ENCODE peak calls at places on chromosomes 6 and 20, in ten cellular contexts. One of them, this sample, is unnamed.

GRCh38 chr6:110541701-110542309 is 65.4 kb upstream of the SLC22A16 start:
- DNase-seq in stimulated activated CD8-positive, alpha-beta memory T cell treated with anti-CD3 and anti-CD28 coated beads, Interleukin-4, amount 100 ng/mL, for 1 hour: no peak
- DNase-seq in A549: no peak
- DNase-seq in left cardiac atrium: no peak
- DNase-seq in activated T-cell treated with anti-CD3 and anti-CD28 coated beads, Interleukin-2, amount 50 U/mL, for 1 hour: no peak
- DNase-seq in fibroblast of lung: no peak
- DNase-seq in astrocyte of the spinal cord: no peak
- DNase-seq in DMS153: no peak
- DNase-seq in right lobe of liver: no peak
- DNase-seq in stimulated activated CD4-positive, alpha-beta T cell treated with anti-CD3 and anti-CD28 coated beads, Interleukin-2, amount 100 ng/mL, for 4 hours: no peak
- DNase-seq in this sample: no peak

GRCh38 chr6:18323935-18324707 is 59.8 kb upstream of the DEK start:
- DNase-seq in astrocyte of the spinal cord: peak
- DNase-seq in left cardiac atrium: no peak
- DNase-seq in stimulated activated CD4-positive, alpha-beta T cell treated with anti-CD3 and anti-CD28 coated beads, Interleukin-2, amount 100 ng/mL, for 4 hours: no peak
- DNase-seq in fibroblast of lung: peak
- DNase-seq in activated T-cell treated with anti-CD3 and anti-CD28 coated beads, Interleukin-2, amount 50 U/mL, for 1 hour: no peak
- DNase-seq in DMS153: peak
- DNase-seq in stimulated activated CD8-positive, alpha-beta memory T cell treated with anti-CD3 and anti-CD28 coated beads, Interleukin-4, amount 100 ng/mL, for 1 hour: no peak
- DNase-seq in right lobe of liver: no peak
- DNase-seq in A549: peak
- DNase-seq in this sample: peak

GRCh38 chr6:17015144-17015543 is 86.7 kb upstream of the STMND1 start:
- DNase-seq in A549: no peak
- DNase-seq in right lobe of liver: no peak
- DNase-seq in DMS153: no peak
- DNase-seq in stimulated activated CD8-positive, alpha-beta memory T cell treated with anti-CD3 and anti-CD28 coated beads, Interleukin-4, amount 100 ng/mL, for 1 hour: no peak
- DNase-seq in left cardiac atrium: no peak
- DNase-seq in fibroblast of lung: peak
- DNase-seq in activated T-cell treated with anti-CD3 and anti-CD28 coated beads, Interleukin-2, amount 50 U/mL, for 1 hour: no peak
- DNase-seq in stimulated activated CD4-positive, alpha-beta T cell treated with anti-CD3 and anti-CD28 coated beads, Interleukin-2, amount 100 ng/mL, for 4 hours: no peak
- DNase-seq in astrocyte of the spinal cord: no peak
- DNase-seq in this sample: no peak

GRCh38 chr20:46811328-46812084 is 83.1 kb upstream of the EYA2 start:
- DNase-seq in right lobe of liver: no peak
- DNase-seq in activated T-cell treated with anti-CD3 and anti-CD28 coated beads, Interleukin-2, amount 50 U/mL, for 1 hour: no peak
- DNase-seq in stimulated activated CD8-positive, alpha-beta memory T cell treated with anti-CD3 and anti-CD28 coated beads, Interleukin-4, amount 100 ng/mL, for 1 hour: no peak
- DNase-seq in left cardiac atrium: no peak
- DNase-seq in fibroblast of lung: no peak
- DNase-seq in A549: no peak
- DNase-seq in astrocyte of the spinal cord: no peak
- DNase-seq in DMS153: peak
- DNase-seq in stimulated activated CD4-positive, alpha-beta T cell treated with anti-CD3 and anti-CD28 coated beads, Interleukin-2, amount 100 ng/mL, for 4 hours: no peak
- DNase-seq in this sample: peak

GRCh38 chr6:70033781-70034180 is 167.4 kb downstream of the COL19A1 start:
- DNase-seq in stimulated activated CD8-positive, alpha-beta memory T cell treated with anti-CD3 and anti-CD28 coated beads, Interleukin-4, amount 100 ng/mL, for 1 hour: no peak
- DNase-seq in DMS153: no peak
- DNase-seq in astrocyte of the spinal cord: no peak
- DNase-seq in left cardiac atrium: no peak
- DNase-seq in fibroblast of lung: no peak
- DNase-seq in activated T-cell treated with anti-CD3 and anti-CD28 coated beads, Interleukin-2, amount 50 U/mL, for 1 hour: no peak
- DNase-seq in stimulated activated CD4-positive, alpha-beta T cell treated with anti-CD3 and anti-CD28 coated beads, Interleukin-2, amount 100 ng/mL, for 4 hours: no peak
- DNase-seq in right lobe of liver: no peak
- DNase-seq in A549: no peak
- DNase-seq in this sample: no peak

GRCh38 chr6:36997811-36998722 is 7.4 kb upstream of the FGD2 start:
- DNase-seq in stimulated activated CD8-positive, alpha-beta memory T cell treated with anti-CD3 and anti-CD28 coated beads, Interleukin-4, amount 100 ng/mL, for 1 hour: no peak
- DNase-seq in stimulated activated CD4-positive, alpha-beta T cell treated with anti-CD3 and anti-CD28 coated beads, Interleukin-2, amount 100 ng/mL, for 4 hours: no peak
- DNase-seq in astrocyte of the spinal cord: no peak
- DNase-seq in A549: no peak
- DNase-seq in DMS153: no peak
- DNase-seq in left cardiac atrium: peak
- DNase-seq in fibroblast of lung: no peak
- DNase-seq in activated T-cell treated with anti-CD3 and anti-CD28 coated beads, Interleukin-2, amount 50 U/mL, for 1 hour: no peak
- DNase-seq in right lobe of liver: no peak
- DNase-seq in this sample: no peak

GRCh38 chr6:124995645-124996325 is 33.5 kb downstream of the RNF217 start:
- DNase-seq in astrocyte of the spinal cord: no peak
- DNase-seq in left cardiac atrium: no peak
- DNase-seq in DMS153: no peak
- DNase-seq in fibroblast of lung: no peak
- DNase-seq in stimulated activated CD8-positive, alpha-beta memory T cell treated with anti-CD3 and anti-CD28 coated beads, Interleukin-4, amount 100 ng/mL, for 1 hour: no peak
- DNase-seq in stimulated activated CD4-positive, alpha-beta T cell treated with anti-CD3 and anti-CD28 coated beads, Interleukin-2, amount 100 ng/mL, for 4 hours: no peak
- DNase-seq in A549: no peak
- DNase-seq in activated T-cell treated with anti-CD3 and anti-CD28 coated beads, Interleukin-2, amount 50 U/mL, for 1 hour: no peak
- DNase-seq in right lobe of liver: no peak
- DNase-seq in this sample: no peak

GRCh38 chr6:119137194-119138072 is 59.0 kb upstream of the FAM184A start:
- DNase-seq in right lobe of liver: no peak
- DNase-seq in stimulated activated CD4-positive, alpha-beta T cell treated with anti-CD3 and anti-CD28 coated beads, Interleukin-2, amount 100 ng/mL, for 4 hours: no peak
- DNase-seq in astrocyte of the spinal cord: no peak
- DNase-seq in fibroblast of lung: peak
- DNase-seq in stimulated activated CD8-positive, alpha-beta memory T cell treated with anti-CD3 and anti-CD28 coated beads, Interleukin-4, amount 100 ng/mL, for 1 hour: no peak
- DNase-seq in activated T-cell treated with anti-CD3 and anti-CD28 coated beads, Interleukin-2, amount 50 U/mL, for 1 hour: no peak
- DNase-seq in DMS153: no peak
- DNase-seq in A549: no peak
- DNase-seq in left cardiac atrium: no peak
- DNase-seq in this sample: no peak

GRCh38 chr6:161171207-161171606 is 102.7 kb downstream of the AGPAT4 start:
- DNase-seq in stimulated activated CD4-positive, alpha-beta T cell treated with anti-CD3 and anti-CD28 coated beads, Interleukin-2, amount 100 ng/mL, for 4 hours: no peak
- DNase-seq in astrocyte of the spinal cord: no peak
- DNase-seq in activated T-cell treated with anti-CD3 and anti-CD28 coated beads, Interleukin-2, amount 50 U/mL, for 1 hour: no peak
- DNase-seq in stimulated activated CD8-positive, alpha-beta memory T cell treated with anti-CD3 and anti-CD28 coated beads, Interleukin-4, amount 100 ng/mL, for 1 hour: no peak
- DNase-seq in right lobe of liver: no peak
- DNase-seq in left cardiac atrium: no peak
- DNase-seq in A549: no peak
- DNase-seq in fibroblast of lung: no peak
- DNase-seq in DMS153: no peak
- DNase-seq in this sample: no peak

GRCh38 chr6:38997128-38997761 is 51.3 kb upstream of the GLP1R start:
- DNase-seq in DMS153: peak
- DNase-seq in astrocyte of the spinal cord: peak
- DNase-seq in right lobe of liver: no peak
- DNase-seq in fibroblast of lung: peak
- DNase-seq in activated T-cell treated with anti-CD3 and anti-CD28 coated beads, Interleukin-2, amount 50 U/mL, for 1 hour: peak
- DNase-seq in left cardiac atrium: peak
- DNase-seq in stimulated activated CD4-positive, alpha-beta T cell treated with anti-CD3 and anti-CD28 coated beads, Interleukin-2, amount 100 ng/mL, for 4 hours: no peak
- DNase-seq in stimulated activated CD8-positive, alpha-beta memory T cell treated with anti-CD3 and anti-CD28 coated beads, Interleukin-4, amount 100 ng/mL, for 1 hour: no peak
- DNase-seq in A549: peak
- DNase-seq in this sample: peak

GRCh38 chr6:54307412-54308036 is 717 bp upstream of the TINAG start:
- DNase-seq in astrocyte of the spinal cord: no peak
- DNase-seq in left cardiac atrium: no peak
- DNase-seq in DMS153: no peak
- DNase-seq in stimulated activated CD8-positive, alpha-beta memory T cell treated with anti-CD3 and anti-CD28 coated beads, Interleukin-4, amount 100 ng/mL, for 1 hour: no peak
- DNase-seq in A549: peak
- DNase-seq in stimulated activated CD4-positive, alpha-beta T cell treated with anti-CD3 and anti-CD28 coated beads, Interleukin-2, amount 100 ng/mL, for 4 hours: no peak
- DNase-seq in right lobe of liver: no peak
- DNase-seq in activated T-cell treated with anti-CD3 and anti-CD28 coated beads, Interleukin-2, amount 50 U/mL, for 1 hour: no peak
- DNase-seq in fibroblast of lung: no peak
- DNase-seq in this sample: no peak

GRCh38 chr6:108751851-108752732 is 96.1 kb upstream of the ARMC2 start:
- DNase-seq in stimulated activated CD4-positive, alpha-beta T cell treated with anti-CD3 and anti-CD28 coated beads, Interleukin-2, amount 100 ng/mL, for 4 hours: no peak
- DNase-seq in activated T-cell treated with anti-CD3 and anti-CD28 coated beads, Interleukin-2, amount 50 U/mL, for 1 hour: no peak
- DNase-seq in DMS153: no peak
- DNase-seq in A549: no peak
- DNase-seq in left cardiac atrium: no peak
- DNase-seq in fibroblast of lung: no peak
- DNase-seq in right lobe of liver: peak
- DNase-seq in astrocyte of the spinal cord: no peak
- DNase-seq in stimulated activated CD8-positive, alpha-beta memory T cell treated with anti-CD3 and anti-CD28 coated beads, Interleukin-4, amount 100 ng/mL, for 1 hour: no peak
- DNase-seq in this sample: no peak

GRCh38 chr6:56361812-56362211 is 114.4 kb upstream of the COL21A1 start:
- DNase-seq in right lobe of liver: no peak
- DNase-seq in A549: no peak
- DNase-seq in left cardiac atrium: no peak
- DNase-seq in astrocyte of the spinal cord: no peak
- DNase-seq in fibroblast of lung: no peak
- DNase-seq in DMS153: no peak
- DNase-seq in stimulated activated CD4-positive, alpha-beta T cell treated with anti-CD3 and anti-CD28 coated beads, Interleukin-2, amount 100 ng/mL, for 4 hours: no peak
- DNase-seq in stimulated activated CD8-positive, alpha-beta memory T cell treated with anti-CD3 and anti-CD28 coated beads, Interleukin-4, amount 100 ng/mL, for 1 hour: no peak
- DNase-seq in activated T-cell treated with anti-CD3 and anti-CD28 coated beads, Interleukin-2, amount 50 U/mL, for 1 hour: no peak
- DNase-seq in this sample: no peak

GRCh38 chr6:33160728-33161323 is 31.4 kb downstream of the COL11A2 start:
- DNase-seq in stimulated activated CD4-positive, alpha-beta T cell treated with anti-CD3 and anti-CD28 coated beads, Interleukin-2, amount 100 ng/mL, for 4 hours: no peak
- DNase-seq in activated T-cell treated with anti-CD3 and anti-CD28 coated beads, Interleukin-2, amount 50 U/mL, for 1 hour: no peak
- DNase-seq in astrocyte of the spinal cord: peak
- DNase-seq in left cardiac atrium: peak
- DNase-seq in stimulated activated CD8-positive, alpha-beta memory T cell treated with anti-CD3 and anti-CD28 coated beads, Interleukin-4, amount 100 ng/mL, for 1 hour: no peak
- DNase-seq in fibroblast of lung: peak
- DNase-seq in right lobe of liver: no peak
- DNase-seq in A549: peak
- DNase-seq in DMS153: no peak
- DNase-seq in this sample: peak

GRCh38 chr20:10047427-10047826 is 12.6 kb downstream of the ANKEF1 start:
- DNase-seq in fibroblast of lung: peak
- DNase-seq in astrocyte of the spinal cord: no peak
- DNase-seq in left cardiac atrium: no peak
- DNase-seq in right lobe of liver: no peak
- DNase-seq in stimulated activated CD8-positive, alpha-beta memory T cell treated with anti-CD3 and anti-CD28 coated beads, Interleukin-4, amount 100 ng/mL, for 1 hour: no peak
- DNase-seq in A549: peak
- DNase-seq in stimulated activated CD4-positive, alpha-beta T cell treated with anti-CD3 and anti-CD28 coated beads, Interleukin-2, amount 100 ng/mL, for 4 hours: no peak
- DNase-seq in activated T-cell treated with anti-CD3 and anti-CD28 coated beads, Interleukin-2, amount 50 U/mL, for 1 hour: no peak
- DNase-seq in DMS153: no peak
- DNase-seq in this sample: peak

GRCh38 chr6:42316981-42317380 is 99.3 kb upstream of the MRPS10 start:
- DNase-seq in stimulated activated CD4-positive, alpha-beta T cell treated with anti-CD3 and anti-CD28 coated beads, Interleukin-2, amount 100 ng/mL, for 4 hours: no peak
- DNase-seq in stimulated activated CD8-positive, alpha-beta memory T cell treated with anti-CD3 and anti-CD28 coated beads, Interleukin-4, amount 100 ng/mL, for 1 hour: no peak
- DNase-seq in activated T-cell treated with anti-CD3 and anti-CD28 coated beads, Interleukin-2, amount 50 U/mL, for 1 hour: no peak
- DNase-seq in A549: no peak
- DNase-seq in right lobe of liver: no peak
- DNase-seq in astrocyte of the spinal cord: peak
- DNase-seq in fibroblast of lung: peak
- DNase-seq in DMS153: no peak
- DNase-seq in left cardiac atrium: no peak
- DNase-seq in this sample: no peak

GRCh38 chr20:62774762-62775161 is 21.5 kb upstream of the MRGBP start:
- DNase-seq in DMS153: no peak
- DNase-seq in left cardiac atrium: no peak
- DNase-seq in A549: no peak
- DNase-seq in right lobe of liver: no peak
- DNase-seq in stimulated activated CD8-positive, alpha-beta memory T cell treated with anti-CD3 and anti-CD28 coated beads, Interleukin-4, amount 100 ng/mL, for 1 hour: no peak
- DNase-seq in stimulated activated CD4-positive, alpha-beta T cell treated with anti-CD3 and anti-CD28 coated beads, Interleukin-2, amount 100 ng/mL, for 4 hours: no peak
- DNase-seq in fibroblast of lung: no peak
- DNase-seq in astrocyte of the spinal cord: no peak
- DNase-seq in activated T-cell treated with anti-CD3 and anti-CD28 coated beads, Interleukin-2, amount 50 U/mL, for 1 hour: no peak
- DNase-seq in this sample: no peak

GRCh38 chr6:12749531-12750379 is 33.2 kb downstream of the PHACTR1 start:
- DNase-seq in astrocyte of the spinal cord: no peak
- DNase-seq in left cardiac atrium: no peak
- DNase-seq in right lobe of liver: peak
- DNase-seq in DMS153: peak
- DNase-seq in stimulated activated CD4-positive, alpha-beta T cell treated with anti-CD3 and anti-CD28 coated beads, Interleukin-2, amount 100 ng/mL, for 4 hours: no peak
- DNase-seq in stimulated activated CD8-positive, alpha-beta memory T cell treated with anti-CD3 and anti-CD28 coated beads, Interleukin-4, amount 100 ng/mL, for 1 hour: no peak
- DNase-seq in A549: no peak
- DNase-seq in fibroblast of lung: no peak
- DNase-seq in activated T-cell treated with anti-CD3 and anti-CD28 coated beads, Interleukin-2, amount 50 U/mL, for 1 hour: no peak
- DNase-seq in this sample: peak

GRCh38 chr6:36544228-36544627 is 3.1 kb downstream of the STK38 start:
- DNase-seq in DMS153: no peak
- DNase-seq in activated T-cell treated with anti-CD3 and anti-CD28 coated beads, Interleukin-2, amount 50 U/mL, for 1 hour: no peak
- DNase-seq in right lobe of liver: no peak
- DNase-seq in stimulated activated CD8-positive, alpha-beta memory T cell treated with anti-CD3 and anti-CD28 coated beads, Interleukin-4, amount 100 ng/mL, for 1 hour: no peak
- DNase-seq in fibroblast of lung: peak
- DNase-seq in A549: no peak
- DNase-seq in stimulated activated CD4-positive, alpha-beta T cell treated with anti-CD3 and anti-CD28 coated beads, Interleukin-2, amount 100 ng/mL, for 4 hours: peak
- DNase-seq in left cardiac atrium: no peak
- DNase-seq in astrocyte of the spinal cord: no peak
- DNase-seq in this sample: no peak

GRCh38 chr6:116631379-116631990 is 15.2 kb downstream of the RSPH4A start:
- DNase-seq in fibroblast of lung: no peak
- DNase-seq in astrocyte of the spinal cord: no peak
- DNase-seq in DMS153: peak
- DNase-seq in activated T-cell treated with anti-CD3 and anti-CD28 coated beads, Interleukin-2, amount 50 U/mL, for 1 hour: no peak
- DNase-seq in right lobe of liver: no peak
- DNase-seq in stimulated activated CD8-positive, alpha-beta memory T cell treated with anti-CD3 and anti-CD28 coated beads, Interleukin-4, amount 100 ng/mL, for 1 hour: no peak
- DNase-seq in left cardiac atrium: no peak
- DNase-seq in stimulated activated CD4-positive, alpha-beta T cell treated with anti-CD3 and anti-CD28 coated beads, Interleukin-2, amount 100 ng/mL, for 4 hours: no peak
- DNase-seq in A549: no peak
- DNase-seq in this sample: peak